ENCODE peak calls at places on chromosomes 2 and 18, in five cellular contexts. P is NCI-H1417; C is choroid plexus epithelial cell; J is NCI-H460; N is CD4-positive, CD25-positive, alpha-beta regulatory T cell. E is an unnamed sample.
A peak's percentile ranks its signal among the peaks of the same experiment; 100 is the strongest.

GRCh38 chr2:241391892-241392665 is 36.0 kb downstream of the FARP2 start:
- DNase-seq in P (peak; percentile 7), C (peak; percentile 59), J (peak; percentile 6), N (no peak), E (no peak)

GRCh38 chr2:6139916-6140315 is 447.7 kb downstream of the SOX11 start:
- DNase-seq in P (no peak), C (no peak), J (no peak), N (no peak), E (no peak)

GRCh38 chr18:29644276-29644675 is 1398.3 kb downstream of the DSC3 start:
- DNase-seq in P (no peak), C (no peak), J (peak; percentile 1), N (no peak), E (no peak)

GRCh38 chr2:241813806-241814570 is 5.0 kb downstream of the NEU4 start:
- DNase-seq in P (no peak), C (no peak), J (no peak), N (no peak), E (no peak)

GRCh38 chr2:64243081-64244048 is 99.1 kb upstream of the PELI1 start:
- DNase-seq in P (no peak), C (no peak), J (no peak), N (no peak), E (no peak)

GRCh38 chr2:175817200-175817599 is 184.9 kb downstream of the LNPK start:
- DNase-seq in P (no peak), C (no peak), J (no peak), N (no peak), E (no peak)

GRCh38 chr2:44952143-44952805 is 10.8 kb downstream of the SIX3 start:
- DNase-seq in P (no peak), C (peak; percentile 69), J (peak; percentile 49), N (no peak), E (peak; percentile 52)

GRCh38 chr2:135091681-135092080 is 39.6 kb downstream of the RAB3GAP1 start:
- DNase-seq in P (no peak), C (no peak), J (no peak), N (no peak), E (no peak)

GRCh38 chr2:32981612-32982011 is 34.9 kb downstream of the LTBP1 start:
- DNase-seq in P (no peak), C (no peak), J (no peak), N (no peak), E (no peak)

GRCh38 chr2:76385943-76386342 is 675.2 kb upstream of the GCFC2 start:
- DNase-seq in P (no peak), C (no peak), J (no peak), N (no peak), E (no peak)

GRCh38 chr2:19654310-19655090 is 247.3 kb downstream of the TTC32 start:
- DNase-seq in P (no peak), C (no peak), J (no peak), N (no peak), E (no peak)

GRCh38 chr2:114442545-114442944 is at the start of gene DPP10:
- DNase-seq in P (no peak), C (peak; percentile 0), J (peak; percentile 31), N (no peak), E (peak; percentile 32)

GRCh38 chr2:109525836-109526235 is 87.9 kb downstream of the SEPTIN10 start:
- DNase-seq in P (no peak), C (no peak), J (no peak), N (no peak), E (no peak)

GRCh38 chr2:68994864-68995263 is 18.1 kb upstream of the ANTXR1 start:
- DNase-seq in P (no peak), C (peak; percentile 82), J (peak; percentile 96), N (no peak), E (peak; percentile 82)

GRCh38 chr2:11422901-11423435 is 43.0 kb downstream of the E2F6 start:
- DNase-seq in P (no peak), C (no peak), J (no peak), N (no peak), E (no peak)

GRCh38 chr2:67733517-67733916 is 329.3 kb downstream of the C1D start:
- DNase-seq in P (peak; percentile 26), C (peak; percentile 49), J (no peak), N (no peak), E (peak; percentile 27)

E was measured in MG63.